ENCODE peak calls at places on chromosomes 3 and 15, in nine cellular contexts. A is NT2/D1; J is activated effector memory CD4-positive, alpha-beta T cell treated with anti-CD3 and anti-CD28 coated beads, Interleukin-2, amount 50 U/mL, for 16 hours; K is activated T-helper 2 cell treated with anti-CD3 and anti-CD28 coated beads, Interferon-gamma antibody, Interleukin-2, Interleukin-4, amounts not matched to agents 10 μg/mL and 5 μg/mL and 100 μg/mL, durations not matched to agents 14 hours and 24 hours and 36 hours; I is AG09309; E is M059J; M is globus pallidus; H is GM10248; T is T1000. X is an unnamed sample.
A peak's percentile ranks its signal among the peaks of the same experiment; 100 is the strongest.

GRCh38 chr3:1068985-1069384 is 23.8 kb upstream of the CNTN6 start:
- DNase-seq in A (no peak), J (no peak), K (no peak), I (no peak), E (no peak), M (no peak), H (no peak), T (no peak), X (no peak)

GRCh38 chr3:136860541-136860940 is 1.5 kb upstream of the NCK1 start:
- DNase-seq in A (peak; percentile 20), J (no peak), K (no peak), I (no peak), E (peak; percentile 53), M (no peak), H (no peak), T (no peak), X (no peak)

GRCh38 chr3:143826296-143826695 is 22.0 kb downstream of the SLC9A9 start:
- DNase-seq in A (no peak), J (no peak), K (no peak), I (no peak), E (no peak), M (peak; percentile 65), H (no peak), T (no peak), X (no peak)

GRCh38 chr15:66389098-66389858 is 2.6 kb downstream of the MAP2K1 start:
- DNase-seq in A (no peak), J (peak; percentile 66), K (peak; percentile 25), I (no peak), E (no peak), M (no peak), H (no peak), T (no peak), X (no peak)

GRCh38 chr15:65792130-65792987 is at the start of gene DENND4A:
- DNase-seq in A (peak; percentile 97), J (peak; percentile 99), K (peak; percentile 98), I (peak; percentile 85), E (peak; percentile 96), M (peak; percentile 96), H (peak; percentile 93), T (peak; percentile 96), X (peak; percentile 97)

GRCh38 chr3:187935623-187936156 is 190.4 kb upstream of the BCL6 start:
- DNase-seq in A (no peak), J (peak; percentile 75), K (no peak), I (no peak), E (no peak), M (no peak), H (peak; percentile 67), T (no peak), X (no peak)

GRCh38 chr3:138381950-138382715 is 33.8 kb downstream of the MRAS start:
- DNase-seq in A (peak; percentile 30), J (peak; percentile 27), K (no peak), I (peak; percentile 21), E (peak; percentile 60), M (peak; percentile 73), H (no peak), T (no peak), X (peak; percentile 34)

GRCh38 chr3:57953541-57953940 is 54.7 kb upstream of the FLNB start:
- DNase-seq in A (no peak), J (no peak), K (no peak), I (no peak), E (no peak), M (no peak), H (no peak), T (no peak), X (no peak)

GRCh38 chr15:67914537-67915373 is 74.9 kb upstream of the RNU6-1 start:
- DNase-seq in A (no peak), J (no peak), K (no peak), I (no peak), E (peak; percentile 29), M (peak; percentile 38), H (no peak), T (no peak), X (peak; percentile 20)

GRCh38 chr3:21466491-21466890 is 284.5 kb downstream of the ZNF385D start:
- DNase-seq in A (no peak), J (no peak), K (no peak), I (no peak), E (no peak), M (no peak), H (no peak), T (no peak), X (no peak)

GRCh38 chr3:174533286-174533685 is 325.8 kb upstream of the NAALADL2 start:
- DNase-seq in A (no peak), J (no peak), K (no peak), I (peak; percentile 44), E (peak; percentile 80), M (no peak), H (no peak), T (no peak), X (peak; percentile 6)

GRCh38 chr3:57128863-57129602 is 36.1 kb downstream of the IL17RD start:
- DNase-seq in A (peak; percentile 68), J (no peak), K (no peak), I (no peak), E (no peak), M (no peak), H (no peak), T (no peak), X (no peak)

GRCh38 chr15:63420333-63420741 is 38.7 kb upstream of the CA12 start:
- DNase-seq in A (no peak), J (no peak), K (no peak), I (no peak), E (peak; percentile 54), M (no peak), H (no peak), T (no peak), X (no peak)

GRCh38 chr3:141065258-141065657 is 14.1 kb downstream of the SPSB4 start:
- DNase-seq in A (no peak), J (peak; percentile 24), K (no peak), I (no peak), E (no peak), M (no peak), H (no peak), T (no peak), X (no peak)

X was measured in stromal cell of bone marrow.